ENCODE peak calls at places on chromosome 17, in ten cellular contexts. V is AG08395; F is stimulated activated CD4-positive, alpha-beta T cell treated with anti-CD3 and anti-CD28 coated beads, Interleukin-12 subunit alpha, Interleukin-12 subunit beta, amount 100 ng/mL, for 4 hours; T is T-helper 1 cell; B is stimulated activated CD8-positive, alpha-beta memory T cell treated with anti-CD3 and anti-CD28 coated beads, Interleukin-12 subunit alpha, Interleukin-12 subunit beta, amount 100 ng/mL, for 4 hours; G is immature natural killer cell; H is hypothalamus; L is coronary artery; S is NCI-H1092; X is SK-MEL-5. R is an unnamed sample.

GRCh38 chr17:45050680-45051059 is 762 bp downstream of the DCAKD start:
- DNase-seq in V (no peak), F (peak; percentile 28), T (no peak), B (peak; percentile 21), G (peak; percentile 23), H (peak; percentile 32), L (no peak), S (no peak), X (peak; percentile 24), R (no peak)

GRCh38 chr17:17748179-17748578 is 66.9 kb downstream of the RAI1 start:
- DNase-seq in V (no peak), F (no peak), T (no peak), B (no peak), G (no peak), H (no peak), L (no peak), S (no peak), X (peak; percentile 27), R (no peak)

GRCh38 chr17:2854662-2855061 is 58.4 kb downstream of the RAP1GAP2 start:
- DNase-seq in V (no peak), F (no peak), T (no peak), B (no peak), G (no peak), H (no peak), L (no peak), S (no peak), X (peak; percentile 54), R (no peak)

GRCh38 chr17:73394523-73395450 is 83.0 kb upstream of the CDC42EP4 start:
- DNase-seq in V (no peak), F (no peak), T (no peak), B (no peak), G (no peak), H (no peak), L (no peak), S (peak; percentile 48), X (no peak), R (no peak)

GRCh38 chr17:56540791-56541190 is 52.7 kb upstream of the NOG start:
- DNase-seq in V (no peak), F (no peak), T (no peak), B (no peak), G (no peak), H (no peak), L (no peak), S (no peak), X (no peak), R (no peak)

GRCh38 chr17:26792486-26792885 is 501.4 kb upstream of the WSB1 start:
- DNase-seq in V (no peak), F (no peak), T (no peak), B (no peak), G (no peak), H (no peak), L (no peak), S (no peak), X (no peak), R (no peak)

GRCh38 chr17:77558846-77559626 is 399.5 kb upstream of the TNRC6C start:
- DNase-seq in V (no peak), F (no peak), T (no peak), B (no peak), G (no peak), H (no peak), L (no peak), S (no peak), X (peak; percentile 83), R (no peak)

GRCh38 chr17:27810902-27811557 is 10.7 kb upstream of the NOS2 start:
- DNase-seq in V (no peak), F (no peak), T (no peak), B (no peak), G (no peak), H (no peak), L (no peak), S (no peak), X (no peak), R (no peak)

GRCh38 chr17:73906896-73907600 is 262.8 kb upstream of the SDK2 start:
- DNase-seq in V (no peak), F (no peak), T (no peak), B (no peak), G (no peak), H (no peak), L (no peak), S (no peak), X (no peak), R (no peak)

GRCh38 chr17:6534846-6535514 is 21.4 kb downstream of the PITPNM3 start:
- DNase-seq in V (no peak), F (no peak), T (no peak), B (no peak), G (no peak), H (no peak), L (no peak), S (no peak), X (no peak), R (no peak)

GRCh38 chr17:37067555-37068111 is 118.9 kb downstream of the AATF start:
- DNase-seq in V (peak; percentile 93), F (no peak), T (no peak), B (no peak), G (no peak), H (no peak), L (no peak), S (no peak), X (no peak), R (no peak)

GRCh38 chr17:46154151-46154816 is 38.9 kb downstream of the KANSL1 start:
- DNase-seq in V (peak; percentile 48), F (no peak), T (no peak), B (no peak), G (no peak), H (no peak), L (no peak), S (no peak), X (no peak), R (no peak)

GRCh38 chr17:76554131-76554530 is 14.3 kb downstream of the PRCD start:
- DNase-seq in V (no peak), F (no peak), T (no peak), B (no peak), G (no peak), H (peak; percentile 45), L (no peak), S (peak; percentile 51), X (peak; percentile 78), R (no peak)

GRCh38 chr17:69269174-69269998 is 40.8 kb upstream of the ABCA10 start:
- DNase-seq in V (no peak), F (no peak), T (no peak), B (no peak), G (no peak), H (no peak), L (no peak), S (no peak), X (peak; percentile 43), R (no peak)

GRCh38 chr17:76867578-76868175 is 527 bp upstream of the MGAT5B start:
- DNase-seq in V (no peak), F (no peak), T (no peak), B (no peak), G (no peak), H (no peak), L (no peak), S (no peak), X (no peak), R (no peak)

GRCh38 chr17:77881545-77881944 is 77.0 kb upstream of the TNRC6C start:
- DNase-seq in V (peak; percentile 65), F (peak; percentile 25), T (peak; percentile 54), B (peak; percentile 67), G (peak; percentile 96), H (peak; percentile 19), L (peak; percentile 91), S (no peak), X (peak; percentile 26), R (no peak)

GRCh38 chr17:76371656-76372628 is 12.5 kb upstream of the SPHK1 start:
- DNase-seq in V (peak; percentile 74), F (no peak), T (no peak), B (no peak), G (no peak), H (no peak), L (no peak), S (no peak), X (peak; percentile 84), R (no peak)

GRCh38 chr17:75753514-75754377 is 11.2 kb downstream of the GALK1 start:
- DNase-seq in V (peak; percentile 84), F (peak; percentile 73), T (peak; percentile 52), B (peak; percentile 68), G (peak; percentile 77), H (peak; percentile 75), L (no peak), S (peak; percentile 57), X (peak; percentile 77), R (peak; percentile 82)

GRCh38 chr17:77427471-77427991 is 286.8 kb downstream of the SEC14L1 start:
- DNase-seq in V (peak; percentile 69), F (no peak), T (no peak), B (no peak), G (no peak), H (peak; percentile 39), L (peak; percentile 80), S (no peak), X (no peak), R (no peak)

GRCh38 chr17:49213803-49214202 is 3.3 kb downstream of the ABI3 start:
- DNase-seq in V (no peak), F (no peak), T (no peak), B (no peak), G (no peak), H (no peak), L (no peak), S (no peak), X (no peak), R (no peak)

GRCh38 chr17:57627591-57627990 is 117.5 kb downstream of the CCDC182 start:
- DNase-seq in V (no peak), F (no peak), T (no peak), B (no peak), G (no peak), H (no peak), L (no peak), S (no peak), X (no peak), R (no peak)

GRCh38 chr17:43389022-43389947 is 9.5 kb upstream of the ARL4D start:
- DNase-seq in V (peak; percentile 81), F (peak; percentile 66), T (peak; percentile 64), B (peak; percentile 65), G (peak; percentile 86), H (peak; percentile 82), L (peak; percentile 93), S (peak; percentile 54), X (peak; percentile 83), R (peak; percentile 56)

GRCh38 chr17:21353326-21354010 is 22.7 kb upstream of the KCNJ12 start:
- DNase-seq in V (peak; percentile 51), F (no peak), T (no peak), B (no peak), G (no peak), H (no peak), L (no peak), S (no peak), X (no peak), R (no peak)

GRCh38 chr17:40346768-40347154 is 17.8 kb downstream of the GJD3 start:
- DNase-seq in V (no peak), F (no peak), T (no peak), B (no peak), G (no peak), H (no peak), L (no peak), S (no peak), X (no peak), R (no peak)

GRCh38 chr17:18951941-18952842 is at the start of gene SLC5A10:
- DNase-seq in V (no peak), F (no peak), T (no peak), B (no peak), G (no peak), H (no peak), L (no peak), S (no peak), X (peak; percentile 25), R (no peak)

GRCh38 chr17:80474933-80475915 is 1.2 kb downstream of the NPTX1 start:
- DNase-seq in V (no peak), F (no peak), T (no peak), B (no peak), G (peak; percentile 12), H (no peak), L (no peak), S (no peak), X (no peak), R (no peak)

GRCh38 chr17:7081341-7082062 is 1.5 kb upstream of the CLEC10A start:
- DNase-seq in V (no peak), F (no peak), T (no peak), B (no peak), G (peak; percentile 81), H (no peak), L (no peak), S (no peak), X (no peak), R (no peak)

GRCh38 chr17:82957961-82958491 is 118.2 kb upstream of the ZNF750 start:
- DNase-seq in V (no peak), F (no peak), T (no peak), B (no peak), G (no peak), H (no peak), L (peak; percentile 67), S (no peak), X (no peak), R (no peak)